ENCODE peak calls at places on chromosomes 16 and 17, in six cellular contexts. One of them, this sample, is unnamed.

GRCh38 chr17:47057831-47058230 is 78.8 kb upstream of the RPRML start:
- DNase-seq in activated CD4-positive, CD25-positive, alpha-beta regulatory T cell treated with anti-CD3 and anti-CD28 coated beads, Interleukin-2, amount 50 U/mL, for 72 hours: no peak
- DNase-seq in NCI-H510A treated with DMSO at 0.1 percent for 48 hours: no peak
- DNase-seq in NCI-H1436: no peak
- DNase-seq in NCI-H345: no peak
- DNase-seq in ovary: no peak
- DNase-seq in this sample: no peak

GRCh38 chr16:88449267-88449561 is 3.9 kb upstream of the ZFPM1 start:
- DNase-seq in NCI-H510A treated with DMSO at 0.1 percent for 48 hours: no peak
- DNase-seq in NCI-H1436: no peak
- DNase-seq in activated CD4-positive, CD25-positive, alpha-beta regulatory T cell treated with anti-CD3 and anti-CD28 coated beads, Interleukin-2, amount 50 U/mL, for 72 hours: no peak
- DNase-seq in NCI-H345: no peak
- DNase-seq in ovary: no peak
- DNase-seq in this sample: no peak

GRCh38 chr16:75063549-75064082 is 53.0 kb downstream of the LDHD start:
- DNase-seq in NCI-H1436: no peak
- DNase-seq in NCI-H510A treated with DMSO at 0.1 percent for 48 hours: no peak
- DNase-seq in NCI-H345: no peak
- DNase-seq in ovary: no peak
- DNase-seq in activated CD4-positive, CD25-positive, alpha-beta regulatory T cell treated with anti-CD3 and anti-CD28 coated beads, Interleukin-2, amount 50 U/mL, for 72 hours: no peak
- DNase-seq in this sample: no peak

GRCh38 chr16:89887243-89887642 is 13.9 kb downstream of the TCF25 start:
- DNase-seq in activated CD4-positive, CD25-positive, alpha-beta regulatory T cell treated with anti-CD3 and anti-CD28 coated beads, Interleukin-2, amount 50 U/mL, for 72 hours: no peak
- DNase-seq in NCI-H1436: no peak
- DNase-seq in NCI-H510A treated with DMSO at 0.1 percent for 48 hours: no peak
- DNase-seq in NCI-H345: no peak
- DNase-seq in ovary: no peak
- DNase-seq in this sample: no peak

GRCh38 chr17:27240086-27240801 is 53.7 kb upstream of the WSB1 start:
- DNase-seq in ovary: no peak
- DNase-seq in NCI-H510A treated with DMSO at 0.1 percent for 48 hours: no peak
- DNase-seq in activated CD4-positive, CD25-positive, alpha-beta regulatory T cell treated with anti-CD3 and anti-CD28 coated beads, Interleukin-2, amount 50 U/mL, for 72 hours: no peak
- DNase-seq in NCI-H345: no peak
- DNase-seq in NCI-H1436: no peak
- DNase-seq in this sample: no peak

GRCh38 chr16:84519855-84520254 is 15.4 kb upstream of the MEAK7 start:
- DNase-seq in activated CD4-positive, CD25-positive, alpha-beta regulatory T cell treated with anti-CD3 and anti-CD28 coated beads, Interleukin-2, amount 50 U/mL, for 72 hours: no peak
- DNase-seq in NCI-H345: no peak
- DNase-seq in NCI-H510A treated with DMSO at 0.1 percent for 48 hours: no peak
- DNase-seq in ovary: no peak
- DNase-seq in NCI-H1436: no peak
- DNase-seq in this sample: no peak

GRCh38 chr17:63848834-63849689 is 6.6 kb upstream of the SMARCD2 start:
- DNase-seq in activated CD4-positive, CD25-positive, alpha-beta regulatory T cell treated with anti-CD3 and anti-CD28 coated beads, Interleukin-2, amount 50 U/mL, for 72 hours: peak
- DNase-seq in NCI-H345: no peak
- DNase-seq in NCI-H1436: no peak
- DNase-seq in ovary: peak
- DNase-seq in NCI-H510A treated with DMSO at 0.1 percent for 48 hours: no peak
- DNase-seq in this sample: peak

GRCh38 chr17:2335726-2336214 is 487 bp downstream of the TSR1 start:
- DNase-seq in NCI-H345: no peak
- DNase-seq in NCI-H1436: no peak
- DNase-seq in NCI-H510A treated with DMSO at 0.1 percent for 48 hours: no peak
- DNase-seq in ovary: no peak
- DNase-seq in activated CD4-positive, CD25-positive, alpha-beta regulatory T cell treated with anti-CD3 and anti-CD28 coated beads, Interleukin-2, amount 50 U/mL, for 72 hours: no peak
- DNase-seq in this sample: peak

GRCh38 chr17:28755486-28755885 is 11.7 kb downstream of the TRAF4 start:
- DNase-seq in NCI-H510A treated with DMSO at 0.1 percent for 48 hours: no peak
- DNase-seq in NCI-H345: no peak
- DNase-seq in ovary: no peak
- DNase-seq in NCI-H1436: no peak
- DNase-seq in activated CD4-positive, CD25-positive, alpha-beta regulatory T cell treated with anti-CD3 and anti-CD28 coated beads, Interleukin-2, amount 50 U/mL, for 72 hours: no peak
- DNase-seq in this sample: no peak

GRCh38 chr17:31680126-31680525 is 178.9 kb downstream of the COPRS start:
- DNase-seq in ovary: no peak
- DNase-seq in NCI-H1436: no peak
- DNase-seq in NCI-H345: no peak
- DNase-seq in activated CD4-positive, CD25-positive, alpha-beta regulatory T cell treated with anti-CD3 and anti-CD28 coated beads, Interleukin-2, amount 50 U/mL, for 72 hours: no peak
- DNase-seq in NCI-H510A treated with DMSO at 0.1 percent for 48 hours: no peak
- DNase-seq in this sample: no peak

GRCh38 chr17:10713336-10713735 is 15.9 kb downstream of the ADPRM start:
- DNase-seq in NCI-H510A treated with DMSO at 0.1 percent for 48 hours: no peak
- DNase-seq in ovary: no peak
- DNase-seq in NCI-H1436: no peak
- DNase-seq in NCI-H345: no peak
- DNase-seq in activated CD4-positive, CD25-positive, alpha-beta regulatory T cell treated with anti-CD3 and anti-CD28 coated beads, Interleukin-2, amount 50 U/mL, for 72 hours: no peak
- DNase-seq in this sample: no peak

GRCh38 chr17:45260204-45260783 is 1.6 kb downstream of the SPATA32 start:
- DNase-seq in NCI-H345: no peak
- DNase-seq in NCI-H1436: no peak
- DNase-seq in NCI-H510A treated with DMSO at 0.1 percent for 48 hours: no peak
- DNase-seq in ovary: no peak
- DNase-seq in activated CD4-positive, CD25-positive, alpha-beta regulatory T cell treated with anti-CD3 and anti-CD28 coated beads, Interleukin-2, amount 50 U/mL, for 72 hours: no peak
- DNase-seq in this sample: no peak

GRCh38 chr16:20675488-20676267 is 21.8 kb downstream of the ACSM1 start:
- DNase-seq in ovary: peak
- DNase-seq in activated CD4-positive, CD25-positive, alpha-beta regulatory T cell treated with anti-CD3 and anti-CD28 coated beads, Interleukin-2, amount 50 U/mL, for 72 hours: no peak
- DNase-seq in NCI-H510A treated with DMSO at 0.1 percent for 48 hours: peak
- DNase-seq in NCI-H1436: no peak
- DNase-seq in NCI-H345: peak
- DNase-seq in this sample: no peak

GRCh38 chr16:58031016-58031800 is 5.7 kb downstream of the MMP15 start:
- DNase-seq in NCI-H510A treated with DMSO at 0.1 percent for 48 hours: no peak
- DNase-seq in activated CD4-positive, CD25-positive, alpha-beta regulatory T cell treated with anti-CD3 and anti-CD28 coated beads, Interleukin-2, amount 50 U/mL, for 72 hours: no peak
- DNase-seq in NCI-H345: no peak
- DNase-seq in NCI-H1436: no peak
- DNase-seq in ovary: no peak
- DNase-seq in this sample: no peak

GRCh38 chr17:11369570-11369969 is 128.6 kb downstream of the SHISA6 start:
- DNase-seq in activated CD4-positive, CD25-positive, alpha-beta regulatory T cell treated with anti-CD3 and anti-CD28 coated beads, Interleukin-2, amount 50 U/mL, for 72 hours: no peak
- DNase-seq in NCI-H510A treated with DMSO at 0.1 percent for 48 hours: no peak
- DNase-seq in NCI-H345: no peak
- DNase-seq in ovary: no peak
- DNase-seq in NCI-H1436: no peak
- DNase-seq in this sample: no peak

GRCh38 chr16:48210747-48211146 is 33.4 kb upstream of the LONP2 start:
- DNase-seq in NCI-H345: no peak
- DNase-seq in activated CD4-positive, CD25-positive, alpha-beta regulatory T cell treated with anti-CD3 and anti-CD28 coated beads, Interleukin-2, amount 50 U/mL, for 72 hours: no peak
- DNase-seq in NCI-H1436: no peak
- DNase-seq in ovary: no peak
- DNase-seq in NCI-H510A treated with DMSO at 0.1 percent for 48 hours: no peak
- DNase-seq in this sample: no peak

GRCh38 chr16:30416624-30417298 is 9.4 kb downstream of the ZNF771 start:
- DNase-seq in ovary: no peak
- DNase-seq in NCI-H345: no peak
- DNase-seq in activated CD4-positive, CD25-positive, alpha-beta regulatory T cell treated with anti-CD3 and anti-CD28 coated beads, Interleukin-2, amount 50 U/mL, for 72 hours: no peak
- DNase-seq in NCI-H510A treated with DMSO at 0.1 percent for 48 hours: no peak
- DNase-seq in NCI-H1436: no peak
- DNase-seq in this sample: no peak

GRCh38 chr17:79001190-79002020 is 8.2 kb downstream of the CANT1 start:
- DNase-seq in NCI-H510A treated with DMSO at 0.1 percent for 48 hours: no peak
- DNase-seq in NCI-H1436: no peak
- DNase-seq in ovary: peak
- DNase-seq in activated CD4-positive, CD25-positive, alpha-beta regulatory T cell treated with anti-CD3 and anti-CD28 coated beads, Interleukin-2, amount 50 U/mL, for 72 hours: no peak
- DNase-seq in NCI-H345: no peak
- DNase-seq in this sample: peak

GRCh38 chr16:3949287-3949686 is 68.8 kb upstream of the CREBBP start:
- DNase-seq in NCI-H510A treated with DMSO at 0.1 percent for 48 hours: no peak
- DNase-seq in NCI-H345: no peak
- DNase-seq in NCI-H1436: no peak
- DNase-seq in activated CD4-positive, CD25-positive, alpha-beta regulatory T cell treated with anti-CD3 and anti-CD28 coated beads, Interleukin-2, amount 50 U/mL, for 72 hours: no peak
- DNase-seq in ovary: no peak
- DNase-seq in this sample: no peak

GRCh38 chr17:42782402-42783061 is 2.1 kb downstream of the WNK4 start:
- DNase-seq in NCI-H345: no peak
- DNase-seq in NCI-H1436: no peak
- DNase-seq in NCI-H510A treated with DMSO at 0.1 percent for 48 hours: no peak
- DNase-seq in activated CD4-positive, CD25-positive, alpha-beta regulatory T cell treated with anti-CD3 and anti-CD28 coated beads, Interleukin-2, amount 50 U/mL, for 72 hours: no peak
- DNase-seq in ovary: no peak
- DNase-seq in this sample: no peak

GRCh38 chr16:76428858-76429257 is 151.7 kb downstream of the CNTNAP4 start:
- DNase-seq in activated CD4-positive, CD25-positive, alpha-beta regulatory T cell treated with anti-CD3 and anti-CD28 coated beads, Interleukin-2, amount 50 U/mL, for 72 hours: no peak
- DNase-seq in NCI-H1436: no peak
- DNase-seq in NCI-H510A treated with DMSO at 0.1 percent for 48 hours: no peak
- DNase-seq in NCI-H345: no peak
- DNase-seq in ovary: no peak
- DNase-seq in this sample: no peak

GRCh38 chr17:50101346-50102163 is 6.4 kb downstream of the PDK2 start:
- DNase-seq in activated CD4-positive, CD25-positive, alpha-beta regulatory T cell treated with anti-CD3 and anti-CD28 coated beads, Interleukin-2, amount 50 U/mL, for 72 hours: no peak
- DNase-seq in ovary: peak
- DNase-seq in NCI-H1436: no peak
- DNase-seq in NCI-H345: no peak
- DNase-seq in NCI-H510A treated with DMSO at 0.1 percent for 48 hours: peak
- DNase-seq in this sample: no peak

GRCh38 chr16:86298166-86299131 is 211.9 kb upstream of the FOXF1 start:
- DNase-seq in NCI-H1436: no peak
- DNase-seq in NCI-H510A treated with DMSO at 0.1 percent for 48 hours: no peak
- DNase-seq in ovary: no peak
- DNase-seq in NCI-H345: no peak
- DNase-seq in activated CD4-positive, CD25-positive, alpha-beta regulatory T cell treated with anti-CD3 and anti-CD28 coated beads, Interleukin-2, amount 50 U/mL, for 72 hours: no peak
- DNase-seq in this sample: no peak

GRCh38 chr16:76277099-76278030 is at the start of gene CNTNAP4:
- DNase-seq in NCI-H510A treated with DMSO at 0.1 percent for 48 hours: no peak
- DNase-seq in ovary: no peak
- DNase-seq in NCI-H345: no peak
- DNase-seq in NCI-H1436: no peak
- DNase-seq in activated CD4-positive, CD25-positive, alpha-beta regulatory T cell treated with anti-CD3 and anti-CD28 coated beads, Interleukin-2, amount 50 U/mL, for 72 hours: no peak
- DNase-seq in this sample: no peak

GRCh38 chr17:17745476-17746455 is 64.5 kb downstream of the RAI1 start:
- DNase-seq in NCI-H510A treated with DMSO at 0.1 percent for 48 hours: no peak
- DNase-seq in NCI-H345: no peak
- DNase-seq in ovary: no peak
- DNase-seq in NCI-H1436: no peak
- DNase-seq in activated CD4-positive, CD25-positive, alpha-beta regulatory T cell treated with anti-CD3 and anti-CD28 coated beads, Interleukin-2, amount 50 U/mL, for 72 hours: no peak
- DNase-seq in this sample: no peak

GRCh38 chr16:84983308-84983707 is 28.0 kb downstream of the ZDHHC7 start:
- DNase-seq in NCI-H1436: no peak
- DNase-seq in activated CD4-positive, CD25-positive, alpha-beta regulatory T cell treated with anti-CD3 and anti-CD28 coated beads, Interleukin-2, amount 50 U/mL, for 72 hours: no peak
- DNase-seq in NCI-H345: no peak
- DNase-seq in NCI-H510A treated with DMSO at 0.1 percent for 48 hours: no peak
- DNase-seq in ovary: no peak
- DNase-seq in this sample: no peak

GRCh38 chr16:87006789-87007745 is 310.1 kb downstream of the C16orf95 start:
- DNase-seq in NCI-H345: no peak
- DNase-seq in NCI-H510A treated with DMSO at 0.1 percent for 48 hours: no peak
- DNase-seq in ovary: no peak
- DNase-seq in activated CD4-positive, CD25-positive, alpha-beta regulatory T cell treated with anti-CD3 and anti-CD28 coated beads, Interleukin-2, amount 50 U/mL, for 72 hours: no peak
- DNase-seq in NCI-H1436: no peak
- DNase-seq in this sample: no peak

GRCh38 chr17:17391575-17392370 is 85.0 kb upstream of the MED9 start:
- DNase-seq in NCI-H345: no peak
- DNase-seq in activated CD4-positive, CD25-positive, alpha-beta regulatory T cell treated with anti-CD3 and anti-CD28 coated beads, Interleukin-2, amount 50 U/mL, for 72 hours: peak
- DNase-seq in ovary: no peak
- DNase-seq in NCI-H510A treated with DMSO at 0.1 percent for 48 hours: no peak
- DNase-seq in NCI-H1436: no peak
- DNase-seq in this sample: no peak

GRCh38 chr17:73027130-73027741 is 65.3 kb downstream of the SLC39A11 start:
- DNase-seq in activated CD4-positive, CD25-positive, alpha-beta regulatory T cell treated with anti-CD3 and anti-CD28 coated beads, Interleukin-2, amount 50 U/mL, for 72 hours: no peak
- DNase-seq in ovary: no peak
- DNase-seq in NCI-H345: no peak
- DNase-seq in NCI-H510A treated with DMSO at 0.1 percent for 48 hours: no peak
- DNase-seq in NCI-H1436: no peak
- DNase-seq in this sample: no peak

This sample was measured in adrenal gland.